ENCODE peak calls at places on chromosome 16, in five cellular contexts. L, H, D, Z and P are unnamed samples.

GRCh38 chr16:74451951-74452758 is 30.9 kb upstream of the CLEC18B start:
- DNase-seq in Z (no peak), H (no peak), L (no peak), D (peak), P (peak)

GRCh38 chr16:71869089-71869488 is 14.9 kb downstream of the ZNF821 start:
- DNase-seq in H (no peak), D (no peak), L (no peak), Z (no peak), P (no peak)

GRCh38 chr16:26710475-26710874 is 356.3 kb upstream of the C16orf82 start:
- DNase-seq in D (no peak), L (no peak), Z (no peak), H (no peak), P (no peak)

GRCh38 chr16:4494746-4495490 is 18.7 kb downstream of the HMOX2 start:
- DNase-seq in L (no peak), D (peak), H (peak), Z (no peak), P (no peak)

GRCh38 chr16:69861276-69862030 is 89.7 kb upstream of the CLEC18A start:
- DNase-seq in D (no peak), H (peak), L (peak), Z (no peak), P (no peak)

GRCh38 chr16:67249178-67249759 is 490 bp downstream of the SLC9A5 start:
- DNase-seq in Z (no peak), D (no peak), L (no peak), H (no peak), P (no peak)

GRCh38 chr16:67959520-67959919 is 8.9 kb downstream of the SLC12A4 start:
- DNase-seq in H (peak), L (no peak), D (no peak), Z (no peak), P (no peak)

GRCh38 chr16:30786936-30787612 is at the start of gene ZNF629:
- DNase-seq in L (peak), H (peak), Z (peak), D (peak), P (no peak)

GRCh38 chr16:6642271-6642670 is 690.4 kb upstream of the RBFOX1 start:
- DNase-seq in L (no peak), Z (no peak), H (no peak), D (no peak), P (no peak)

GRCh38 chr16:31734265-31734664 is 139.3 kb upstream of the ZNF267 start:
- DNase-seq in H (no peak), L (no peak), D (no peak), Z (no peak), P (no peak)

GRCh38 chr16:53369921-53370320 is 64.3 kb upstream of the RBL2 start:
- DNase-seq in Z (peak), H (peak), D (no peak), L (no peak), P (no peak)

GRCh38 chr16:1159973-1160772 is 7.3 kb downstream of the CACNA1H start:
- DNase-seq in L (peak), H (no peak), Z (no peak), D (peak), P (no peak)